ENCODE peak calls at places on chromosomes 4 and X, in five cellular contexts. S, Z, N, V and X are unnamed samples.

GRCh38 chrX:29269390-29269789 is 682.1 kb downstream of the IL1RAPL1 start:
- DNase-seq in S (no peak), Z (no peak), N (no peak), V (no peak), X (no peak)

GRCh38 chr4:98006060-98006459 is 137.2 kb downstream of the STPG2 start:
- DNase-seq in S (no peak), Z (no peak), N (no peak), V (no peak), X (no peak)

GRCh38 chr4:158541506-158541905 is 19.8 kb downstream of the RXFP1 start:
- DNase-seq in S (no peak), Z (no peak), N (no peak), V (no peak), X (no peak)

GRCh38 chrX:21174439-21174838 is 199.8 kb upstream of the CNKSR2 start:
- DNase-seq in S (no peak), Z (no peak), N (no peak), V (no peak), X (no peak)

GRCh38 chrX:18833071-18833731 is 125.8 kb downstream of the PPEF1 start:
- DNase-seq in S (no peak), Z (no peak), N (no peak), V (peak), X (no peak)

GRCh38 chr4:143393195-143393594 is 56.5 kb downstream of the GAB1 start:
- DNase-seq in S (no peak), Z (no peak), N (no peak), V (no peak), X (no peak)

GRCh38 chr4:41146716-41147506 is 67.4 kb downstream of the APBB2 start:
- DNase-seq in S (no peak), Z (no peak), N (no peak), V (peak), X (no peak)

GRCh38 chr4:54213812-54214211 is 15.3 kb upstream of the PDGFRA start:
- DNase-seq in S (no peak), Z (no peak), N (no peak), V (peak), X (no peak)

GRCh38 chrX:17067534-17067933 is 121.1 kb downstream of the REPS2 start:
- DNase-seq in S (peak), Z (no peak), N (no peak), V (no peak), X (no peak)

GRCh38 chr4:140158234-140159030 is 4.4 kb upstream of the MAML3 start:
- DNase-seq in S (no peak), Z (no peak), N (no peak), V (peak), X (no peak)

GRCh38 chr4:53712326-53712725 is 121.0 kb upstream of the LNX1 start:
- DNase-seq in S (no peak), Z (no peak), N (no peak), V (no peak), X (no peak)

GRCh38 chr4:147370473-147370872 is 110.4 kb upstream of the EDNRA start:
- DNase-seq in S (peak), Z (no peak), N (no peak), V (peak), X (no peak)

GRCh38 chr4:25154594-25155265 is 5.5 kb downstream of the SEPSECS start:
- DNase-seq in S (no peak), Z (no peak), N (no peak), V (no peak), X (no peak)

GRCh38 chrX:446243-446642 is 59.5 kb upstream of the PPP2R3B start:
- DNase-seq in S (no peak), Z (no peak), N (peak), V (no peak), X (no peak)

GRCh38 chr4:105374071-105374470 is 99.8 kb downstream of the PPA2 start:
- DNase-seq in S (no peak), Z (no peak), N (no peak), V (no peak), X (no peak)

GRCh38 chrX:133580630-133581029 is 165.3 kb upstream of the GPC4 start:
- DNase-seq in S (no peak), Z (no peak), N (no peak), V (peak), X (no peak)

GRCh38 chr4:113293043-113293560 is 243.6 kb downstream of the ANK2 start:
- DNase-seq in S (no peak), Z (no peak), N (no peak), V (peak), X (no peak)

GRCh38 chr4:117941611-117942010 is 92.7 kb upstream of the NDST3 start:
- DNase-seq in S (no peak), Z (no peak), N (no peak), V (no peak), X (no peak)

GRCh38 chrX:153639177-153640044 is 7.6 kb upstream of the DUSP9 start:
- DNase-seq in S (no peak), Z (no peak), N (no peak), V (no peak), X (no peak)

GRCh38 chr4:114163051-114163450 is 183.6 kb upstream of the ARSJ start:
- DNase-seq in S (no peak), Z (no peak), N (no peak), V (peak), X (no peak)

GRCh38 chrX:39491548-39492297 is 606.0 kb downstream of the BCOR start:
- DNase-seq in S (no peak), Z (peak), N (no peak), V (no peak), X (peak)

GRCh38 chr4:13541720-13542576 is 2.4 kb downstream of the NKX3-2 start:
- DNase-seq in S (no peak), Z (no peak), N (no peak), V (no peak), X (peak)

GRCh38 chr4:43234626-43235025 is 342.1 kb downstream of the GRXCR1 start:
- DNase-seq in S (no peak), Z (no peak), N (no peak), V (no peak), X (no peak)

GRCh38 chrX:12770440-12770839 is 20.8 kb upstream of the PRPS2 start:
- DNase-seq in S (no peak), Z (no peak), N (no peak), V (peak), X (no peak)

GRCh38 chr4:169063441-169063840 is 53.4 kb upstream of the CBR4 start:
- DNase-seq in S (no peak), Z (no peak), N (no peak), V (no peak), X (no peak)

GRCh38 chr4:126627255-126627654 is 1005.5 kb upstream of the INTU start:
- DNase-seq in S (peak), Z (no peak), N (no peak), V (peak), X (no peak)

GRCh38 chrX:103687073-103687695 is 685 bp upstream of the MORF4L2 start:
- DNase-seq in S (no peak), Z (no peak), N (no peak), V (no peak), X (peak)
- TF ChIP-seq CTCF in S (peak), Z (peak), N (peak), V (peak), X (no peak)

DNA sequence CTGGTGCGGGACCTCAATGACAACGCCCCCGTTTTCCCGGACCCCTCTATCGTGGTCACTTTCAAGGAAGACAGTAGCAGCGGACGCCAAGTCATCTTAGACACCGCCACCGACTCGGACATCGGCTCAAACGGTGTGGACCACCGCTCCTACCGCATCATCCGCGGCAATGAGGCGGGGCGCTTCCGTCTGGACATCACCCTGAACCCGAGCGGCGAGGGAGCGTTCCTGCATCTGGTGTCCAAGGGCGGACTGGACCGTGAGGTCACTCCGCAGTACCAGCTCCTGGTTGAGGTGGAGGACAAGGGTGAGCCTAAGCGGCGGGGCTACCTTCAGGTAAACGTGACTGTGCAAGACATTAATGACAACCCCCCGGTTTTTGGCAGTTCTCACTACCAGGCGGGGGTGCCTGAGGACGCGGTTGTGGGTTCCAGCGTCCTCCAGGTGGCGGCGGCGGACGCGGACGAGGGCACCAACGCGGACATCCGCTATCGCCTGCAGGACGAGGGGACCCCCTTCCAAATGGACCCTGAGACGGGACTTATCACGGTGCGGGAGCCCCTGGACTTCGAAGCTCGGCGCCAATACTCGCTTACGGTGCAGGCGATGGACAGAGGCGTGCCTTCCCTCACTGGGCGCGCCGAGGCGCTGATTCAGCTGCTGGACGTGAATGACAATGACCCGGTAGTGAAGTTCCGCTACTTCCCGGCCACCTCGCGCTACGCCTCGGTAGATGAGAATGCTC is 2.2 kb downstream of the FAT4 start:
- DNase-seq in S (peak), Z (no peak), N (no peak), V (peak), X (no peak)
- TF ChIP-seq CTCF in S (peak), Z (no peak), N (peak), V (peak), X (no peak)

GRCh38 chr4:87986508-87986907 is 11.0 kb downstream of the SPP1 start:
- DNase-seq in S (no peak), Z (no peak), N (no peak), V (no peak), X (no peak)

GRCh38 chr4:87985887-87986200 is 10.3 kb downstream of the SPP1 start:
- DNase-seq in S (no peak), Z (no peak), N (no peak), V (no peak), X (no peak)

GRCh38 chr4:87983996-87984395 is 8.5 kb downstream of the SPP1 start:
- DNase-seq in S (no peak), Z (no peak), N (no peak), V (no peak), X (no peak)

GRCh38 chr4:87982446-87982845 is 6.9 kb downstream of the SPP1 start:
- DNase-seq in S (no peak), Z (no peak), N (no peak), V (peak), X (no peak)

GRCh38 chr4:87985097-87985886 is 9.8 kb downstream of the SPP1 start:
- DNase-seq in S (peak), Z (no peak), N (no peak), V (peak), X (no peak)
- TF ChIP-seq CTCF in S (peak), Z (peak), N (peak), V (peak), X (no peak)

GRCh38 chrX:119983494-119983893 is 39.9 kb upstream of the NKAP start:
- DNase-seq in S (no peak), Z (no peak), N (no peak), V (no peak), X (no peak)
- TF ChIP-seq CTCF in S (no peak), Z (no peak), N (no peak), V (no peak), X (no peak)